ENCODE peak calls at places on chromosomes 6 and 20, in five cellular contexts. One of them, this sample, is unnamed.

GRCh38 chr6:80550271-80550670 is 443.8 kb downstream of the BCKDHB start:
- DNase-seq in ecto neural progenitor cell: no peak
- DNase-seq in WTC11: no peak
- DNase-seq in EL: no peak
- DNase-seq in caudate nucleus: no peak
- DNase-seq in this sample: no peak

GRCh38 chr6:48859562-48859961 is 603.5 kb downstream of the MMUT start:
- DNase-seq in ecto neural progenitor cell: no peak
- DNase-seq in WTC11: no peak
- DNase-seq in EL: no peak
- DNase-seq in caudate nucleus: no peak
- DNase-seq in this sample: no peak

GRCh38 chr20:44092551-44093248 is 94.3 kb downstream of the JPH2 start:
- DNase-seq in EL: peak; percentile 57
- DNase-seq in caudate nucleus: no peak
- DNase-seq in WTC11: no peak
- DNase-seq in ecto neural progenitor cell: no peak
- DNase-seq in this sample: peak; percentile 59

GRCh38 chr20:63893999-63894357 is 948 bp upstream of the DNAJC5 start:
- DNase-seq in EL: no peak
- DNase-seq in WTC11: no peak
- DNase-seq in caudate nucleus: no peak
- DNase-seq in ecto neural progenitor cell: no peak
- DNase-seq in this sample: no peak

GRCh38 chr6:9583946-9584345 is 830.9 kb downstream of the TFAP2A start:
- DNase-seq in WTC11: no peak
- DNase-seq in EL: peak; percentile 34
- DNase-seq in caudate nucleus: no peak
- DNase-seq in ecto neural progenitor cell: no peak
- DNase-seq in this sample: no peak

GRCh38 chr6:82872092-82872635 is 193.5 kb downstream of the UBE3D start:
- DNase-seq in ecto neural progenitor cell: no peak
- DNase-seq in EL: no peak
- DNase-seq in caudate nucleus: no peak
- DNase-seq in WTC11: no peak
- DNase-seq in this sample: no peak

GRCh38 chr6:10599046-10599445 is 77.9 kb downstream of the GCNT2 start:
- DNase-seq in caudate nucleus: no peak
- DNase-seq in ecto neural progenitor cell: no peak
- DNase-seq in EL: no peak
- DNase-seq in WTC11: no peak
- DNase-seq in this sample: no peak

GRCh38 chr6:13554929-13555333 is 19.5 kb upstream of the SIRT5 start:
- DNase-seq in caudate nucleus: no peak
- DNase-seq in EL: peak; percentile 42
- DNase-seq in WTC11: peak; percentile 70
- DNase-seq in ecto neural progenitor cell: peak; percentile 63
- DNase-seq in this sample: no peak

GRCh38 chr6:53263915-53264314 is 84.8 kb downstream of the ELOVL5 start:
- DNase-seq in EL: peak; percentile 56
- DNase-seq in caudate nucleus: no peak
- DNase-seq in WTC11: no peak
- DNase-seq in ecto neural progenitor cell: no peak
- DNase-seq in this sample: no peak